ENCODE peak calls at places on chromosome 12, in ten cellular contexts. J, O, N, T, Y, D, L, E, R and Z are unnamed samples.

GRCh38 chr12:113392988-113393579 is 10.6 kb downstream of the SDS start:
- DNase-seq in O (no peak), Y (peak; percentile 90), D (no peak), L (no peak), R (no peak), E (no peak), J (no peak), T (no peak), N (peak; percentile 31), Z (no peak)

GRCh38 chr12:45568808-45569207 is 160.7 kb upstream of the ARID2 start:
- DNase-seq in R (no peak), D (no peak), J (no peak), L (no peak), O (no peak), T (no peak), E (no peak), Y (no peak), N (no peak), Z (no peak)

GRCh38 chr12:11633968-11634367 is 15.5 kb upstream of the ETV6 start:
- DNase-seq in Y (no peak), T (no peak), N (no peak), J (no peak), E (no peak), D (no peak), R (no peak), O (no peak), L (no peak), Z (no peak)

GRCh38 chr12:38144601-38145436 is 171.8 kb upstream of the ALG10B start:
- DNase-seq in L (no peak), O (no peak), N (no peak), E (no peak), D (no peak), T (no peak), Y (no peak), R (no peak), J (no peak), Z (no peak)

GRCh38 chr12:56999456-56999855 is 6.9 kb downstream of the ZBTB39 start:
- DNase-seq in L (no peak), N (no peak), R (no peak), E (no peak), T (no peak), J (no peak), D (no peak), Y (no peak), O (no peak), Z (no peak)

GRCh38 chr12:107093547-107094448 is at the start of gene CRY1:
- DNase-seq in L (peak; percentile 92), R (peak; percentile 92), D (peak; percentile 92), T (peak; percentile 78), E (peak; percentile 96), N (peak; percentile 91), J (peak; percentile 66), Y (peak; percentile 98), O (peak; percentile 90), Z (peak; percentile 93)

GRCh38 chr12:14716848-14717444 is 20.5 kb upstream of the GUCY2C start:
- DNase-seq in E (no peak), J (peak; percentile 21), D (no peak), Y (peak; percentile 54), L (peak; percentile 33), O (no peak), N (peak; percentile 57), R (peak; percentile 39), T (peak; percentile 15), Z (peak; percentile 36)

GRCh38 chr12:25151476-25151875 is 43.5 kb downstream of the DNAI7 start:
- DNase-seq in L (no peak), T (no peak), E (peak; percentile 32), D (no peak), R (no peak), Y (peak; percentile 14), J (no peak), O (no peak), N (peak; percentile 98), Z (peak; percentile 97)

GRCh38 chr12:119354187-119354586 is 19.7 kb downstream of the CCDC60 start:
- DNase-seq in T (no peak), D (no peak), R (no peak), L (no peak), E (no peak), J (no peak), Y (no peak), O (peak; percentile 40), N (no peak), Z (no peak)

GRCh38 chr12:124938066-124938465 is 23.6 kb upstream of the UBC start:
- DNase-seq in E (no peak), Y (no peak), N (no peak), R (no peak), D (no peak), J (no peak), O (no peak), T (no peak), L (no peak), Z (no peak)

GRCh38 chr12:47376937-47377336 is 297.2 kb upstream of the AMIGO2 start:
- DNase-seq in R (no peak), J (no peak), L (no peak), O (no peak), E (no peak), N (no peak), T (no peak), Y (no peak), D (no peak), Z (no peak)

GRCh38 chr12:68344126-68344525 is 12.0 kb upstream of the MDM1 start:
- DNase-seq in J (no peak), D (no peak), L (no peak), E (no peak), T (no peak), O (no peak), N (no peak), R (no peak), Y (no peak), Z (no peak)

GRCh38 chr12:58588771-58589170 is 331.5 kb downstream of the LRIG3 start:
- DNase-seq in O (no peak), N (peak; percentile 84), R (no peak), E (no peak), T (no peak), Y (no peak), L (no peak), D (no peak), J (no peak), Z (peak; percentile 45)

GRCh38 chr12:101372431-101372830 is 35.1 kb downstream of the ARL1 start:
- DNase-seq in E (no peak), N (no peak), T (no peak), O (no peak), R (no peak), Y (no peak), D (no peak), L (no peak), J (no peak), Z (no peak)

GRCh38 chr12:131643581-131644452 is 67.1 kb upstream of the SFSWAP start:
- DNase-seq in O (no peak), L (no peak), Y (no peak), N (no peak), E (no peak), R (no peak), D (no peak), T (no peak), J (no peak), Z (no peak)

GRCh38 chr12:109518820-109519665 is 41.6 kb downstream of the UBE3B start:
- DNase-seq in Y (peak; percentile 82), J (no peak), R (peak; percentile 24), N (peak; percentile 91), T (peak; percentile 6), O (no peak), D (peak; percentile 46), L (peak; percentile 22), E (peak; percentile 59), Z (peak; percentile 62)

GRCh38 chr12:52634266-52635056 is 16.1 kb upstream of the KRT73 start:
- DNase-seq in R (no peak), D (peak; percentile 86), E (peak; percentile 81), L (no peak), O (peak; percentile 74), T (no peak), Y (no peak), J (no peak), N (no peak), Z (no peak)

GRCh38 chr12:54390668-54391551 is 6.4 kb upstream of the ZNF385A start:
- DNase-seq in Y (peak; percentile 54), E (peak; percentile 11), N (no peak), T (no peak), J (peak; percentile 89), D (peak; percentile 43), L (peak; percentile 46), R (peak; percentile 62), O (peak; percentile 64), Z (no peak)

GRCh38 chr12:25251749-25252148 is 1.0 kb upstream of the KRAS start:
- DNase-seq in T (no peak), R (no peak), O (no peak), J (no peak), D (no peak), L (no peak), Y (no peak), E (no peak), N (no peak), Z (no peak)

GRCh38 chr12:74598819-74599218 is 61.2 kb downstream of the ATXN7L3B start:
- DNase-seq in O (no peak), L (no peak), N (no peak), Y (no peak), J (no peak), E (no peak), T (no peak), R (no peak), D (no peak), Z (no peak)

GRCh38 chr12:93857279-93857894 is 180.2 kb downstream of the CRADD start:
- DNase-seq in D (no peak), O (no peak), N (peak; percentile 84), J (no peak), T (no peak), Y (no peak), R (no peak), E (no peak), L (no peak), Z (peak; percentile 61)

GRCh38 chr12:79983492-79983891 is 48.6 kb upstream of the PPP1R12A start:
- DNase-seq in N (peak; percentile 96), E (no peak), T (no peak), J (no peak), L (no peak), Y (no peak), O (no peak), R (no peak), D (no peak), Z (peak; percentile 77)

GRCh38 chr12:54022960-54023884 is 5.0 kb upstream of the HOXC6 start:
- DNase-seq in Y (no peak), E (no peak), R (no peak), L (no peak), N (no peak), D (no peak), T (no peak), O (no peak), J (no peak), Z (no peak)

GRCh38 chr12:20549115-20549719 is 145.9 kb upstream of the SLCO1C1 start:
- DNase-seq in T (no peak), J (no peak), O (no peak), L (no peak), N (peak; percentile 56), Y (peak; percentile 61), R (no peak), E (no peak), D (no peak), Z (peak; percentile 12)

GRCh38 chr12:97640826-97641225 is 178.2 kb downstream of the RMST start:
- DNase-seq in E (no peak), O (no peak), L (no peak), R (no peak), T (no peak), D (no peak), J (no peak), Y (no peak), N (peak; percentile 4), Z (no peak)

GRCh38 chr12:60197589-60197988 is 601.8 kb downstream of the SLC16A7 start:
- DNase-seq in J (no peak), E (no peak), N (peak; percentile 67), T (no peak), D (no peak), Y (no peak), R (no peak), O (no peak), L (no peak), Z (peak; percentile 39)

GRCh38 chr12:57280234-57281062 is 29.5 kb upstream of the STAC3 start:
- DNase-seq in J (peak; percentile 53), E (no peak), L (peak; percentile 68), T (peak; percentile 15), N (peak; percentile 99), Y (peak; percentile 75), O (no peak), R (peak; percentile 59), D (no peak), Z (peak; percentile 55)

GRCh38 chr12:104741497-104742367 is 216.4 kb downstream of the SLC41A2 start:
- DNase-seq in R (no peak), D (no peak), N (peak; percentile 27), E (no peak), J (no peak), O (no peak), L (no peak), T (no peak), Y (no peak), Z (no peak)